ENCODE peak calls at places on chromosomes 16 and 17, in six cellular contexts. Y is cardiac muscle cell, P is Peyer's patch, U is RWPE1, M is AG04450, G is spleen. D is an unnamed sample.

GRCh38 chr16:84806256-84806889 is 13.4 kb upstream of the CRISPLD2 start:
- DNase-seq in Y (peak; percentile 89), P (no peak), U (peak; percentile 78), M (peak; percentile 71), G (peak; percentile 87), D (no peak)

GRCh38 chr16:57007530-57007929 is 18.2 kb downstream of the NLRC5 start:
- DNase-seq in Y (no peak), P (no peak), U (no peak), M (no peak), G (no peak), D (no peak)

GRCh38 chr17:17526369-17526768 is 30.2 kb upstream of the RASD1 start:
- DNase-seq in Y (no peak), P (no peak), U (no peak), M (no peak), G (no peak), D (no peak)

GRCh38 chr17:17570207-17570797 is 21.2 kb downstream of the PEMT start:
- DNase-seq in Y (peak; percentile 34), P (peak; percentile 65), U (no peak), M (no peak), G (no peak), D (no peak)

GRCh38 chr16:77221482-77221881 is 22.3 kb downstream of the SYCE1L start:
- DNase-seq in Y (peak; percentile 80), P (no peak), U (no peak), M (no peak), G (no peak), D (no peak)

GRCh38 chr17:28227278-28228108 is 91.5 kb upstream of the TMEM97 start:
- DNase-seq in Y (peak; percentile 44), P (peak; percentile 78), U (peak; percentile 93), M (no peak), G (peak; percentile 75), D (peak; percentile 69)

GRCh38 chr16:49620158-49620867 is 235.6 kb downstream of the ZNF423 start:
- DNase-seq in Y (peak; percentile 83), P (no peak), U (peak; percentile 47), M (no peak), G (peak; percentile 72), D (no peak)

GRCh38 chr16:19282101-19282500 is 3.4 kb upstream of the CLEC19A start:
- DNase-seq in Y (no peak), P (no peak), U (no peak), M (no peak), G (no peak), D (no peak)

GRCh38 chr17:27355419-27355818 is 61.5 kb downstream of the WSB1 start:
- DNase-seq in Y (no peak), P (no peak), U (no peak), M (no peak), G (no peak), D (no peak)

GRCh38 chr17:28519236-28519635 is 13.1 kb downstream of the FOXN1 start:
- DNase-seq in Y (no peak), P (no peak), U (no peak), M (no peak), G (no peak), D (no peak)

GRCh38 chr16:14095883-14096551 is 24.9 kb downstream of the MRTFB start:
- DNase-seq in Y (no peak), P (no peak), U (no peak), M (no peak), G (no peak), D (no peak)

GRCh38 chr17:74952431-74953128 is 16.9 kb downstream of the OTOP3 start:
- DNase-seq in Y (no peak), P (peak; percentile 80), U (no peak), M (no peak), G (no peak), D (no peak)

GRCh38 chr17:56667925-56668324 is 74.4 kb downstream of the NOG start:
- DNase-seq in Y (no peak), P (no peak), U (no peak), M (no peak), G (no peak), D (no peak)

GRCh38 chr16:57652695-57653471 is 15.2 kb upstream of the ADGRG3 start:
- DNase-seq in Y (no peak), P (no peak), U (no peak), M (no peak), G (peak; percentile 55), D (no peak)

GRCh38 chr17:39677581-39678339 is 9.5 kb downstream of the PNMT start:
- DNase-seq in Y (no peak), P (peak; percentile 44), U (no peak), M (no peak), G (peak; percentile 68), D (no peak)

GRCh38 chr17:82149401-82150099 is 51.5 kb upstream of the FASN start:
- DNase-seq in Y (no peak), P (no peak), U (no peak), M (no peak), G (no peak), D (no peak)

GRCh38 chr16:2009302-2009711 is 314 bp downstream of the ZNF598 start:
- DNase-seq in Y (no peak), P (no peak), U (no peak), M (no peak), G (peak; percentile 89), D (no peak)

GRCh38 chr17:10018461-10018891 is 113.4 kb upstream of the RCVRN start:
- DNase-seq in Y (no peak), P (no peak), U (no peak), M (no peak), G (no peak), D (no peak)

GRCh38 chr17:65029605-65030308 is 26.8 kb downstream of the GNA13 start:
- DNase-seq in Y (no peak), P (no peak), U (no peak), M (no peak), G (no peak), D (no peak)

GRCh38 chr16:16971042-16971441 is 499.7 kb downstream of the XYLT1 start:
- DNase-seq in Y (no peak), P (no peak), U (no peak), M (no peak), G (no peak), D (no peak)

GRCh38 chr17:35596072-35596471 is 8.9 kb downstream of the AP2B1 start:
- DNase-seq in Y (no peak), P (no peak), U (no peak), M (no peak), G (no peak), D (no peak)

GRCh38 chr17:65389426-65389825 is 172.0 kb downstream of the AXIN2 start:
- DNase-seq in Y (peak; percentile 33), P (no peak), U (no peak), M (no peak), G (no peak), D (no peak)

DNA sequence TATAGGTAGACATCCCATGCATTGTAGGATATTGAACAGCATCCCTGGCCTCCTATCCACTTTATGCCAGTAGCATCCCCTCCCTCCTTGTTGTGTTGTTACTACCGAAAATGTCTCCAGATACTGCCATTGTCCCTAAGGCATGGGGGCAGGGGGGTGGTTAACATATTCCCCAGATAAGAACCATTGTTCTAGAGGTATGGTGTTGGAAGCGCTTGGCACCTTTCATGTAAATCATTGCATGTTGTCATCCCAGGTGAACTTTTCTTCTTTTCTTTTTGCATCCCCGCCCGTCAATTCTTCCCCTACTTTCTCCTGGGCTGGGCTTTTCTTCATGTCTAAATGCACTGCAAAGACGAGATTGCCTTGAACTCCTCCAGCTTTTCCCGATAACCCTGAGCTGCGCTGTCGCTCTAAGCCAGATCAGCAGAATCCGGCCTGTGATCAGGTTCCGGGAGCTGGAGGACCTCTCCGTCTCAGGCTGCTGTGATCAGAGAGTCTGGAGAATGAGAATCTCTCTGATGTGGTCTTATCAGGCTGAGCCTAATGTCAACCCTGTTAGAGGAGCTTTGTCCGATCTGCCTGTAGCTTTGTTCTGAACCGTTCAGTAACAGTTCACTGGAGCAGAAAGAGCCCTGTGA is 76.2 kb downstream of the RBFOX1 start:
- DNase-seq in Y (no peak), P (no peak), U (no peak), M (no peak), G (no peak), D (no peak)
- TF ChIP-seq CTCF in Y (no peak), P (no peak), U (no peak), M (no peak), G (no peak), D (no peak)

GRCh38 chr16:87409781-87410180 is 17.6 kb downstream of the MAP1LC3B start:
- DNase-seq in Y (no peak), P (no peak), U (no peak), M (no peak), G (peak; percentile 58), D (no peak)

GRCh38 chr16:87412371-87412995 is 20.3 kb downstream of the MAP1LC3B start:
- DNase-seq in Y (no peak), P (no peak), U (no peak), M (no peak), G (peak; percentile 69), D (no peak)

GRCh38 chr16:87411375-87412271 is 19.5 kb downstream of the MAP1LC3B start:
- DNase-seq in Y (no peak), P (no peak), U (no peak), M (no peak), G (peak; percentile 70), D (no peak)

GRCh38 chr16:87410530-87410929 is 18.4 kb downstream of the MAP1LC3B start:
- DNase-seq in Y (no peak), P (no peak), U (no peak), M (no peak), G (peak; percentile 57), D (no peak)

DNA sequence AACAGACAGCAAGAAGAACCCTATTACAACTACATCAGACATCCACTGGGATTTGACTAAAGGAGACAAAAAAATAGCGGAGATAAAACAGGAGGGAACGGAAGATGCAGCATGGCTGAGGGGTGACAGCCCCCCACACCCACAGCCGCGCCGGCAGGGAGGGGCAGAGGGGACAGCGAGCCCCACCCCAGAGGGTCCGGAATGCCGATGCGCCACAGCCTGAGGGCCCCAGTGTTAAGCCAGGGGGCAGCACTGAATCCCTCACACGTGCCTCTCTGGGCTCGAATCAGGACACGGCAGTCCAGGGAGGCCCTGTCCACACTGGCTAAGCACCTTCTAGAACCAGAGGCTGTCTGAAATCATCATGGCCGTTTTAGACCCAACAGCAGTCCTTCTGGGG is 18.8 kb downstream of the MAP1LC3B start:
- DNase-seq in Y (no peak), P (no peak), U (no peak), M (no peak), G (peak; percentile 60), D (no peak)
- TF ChIP-seq CTCF in Y (no peak), P (no peak), U (no peak), M (peak; percentile 4), G (no peak), D (no peak)

DNA sequence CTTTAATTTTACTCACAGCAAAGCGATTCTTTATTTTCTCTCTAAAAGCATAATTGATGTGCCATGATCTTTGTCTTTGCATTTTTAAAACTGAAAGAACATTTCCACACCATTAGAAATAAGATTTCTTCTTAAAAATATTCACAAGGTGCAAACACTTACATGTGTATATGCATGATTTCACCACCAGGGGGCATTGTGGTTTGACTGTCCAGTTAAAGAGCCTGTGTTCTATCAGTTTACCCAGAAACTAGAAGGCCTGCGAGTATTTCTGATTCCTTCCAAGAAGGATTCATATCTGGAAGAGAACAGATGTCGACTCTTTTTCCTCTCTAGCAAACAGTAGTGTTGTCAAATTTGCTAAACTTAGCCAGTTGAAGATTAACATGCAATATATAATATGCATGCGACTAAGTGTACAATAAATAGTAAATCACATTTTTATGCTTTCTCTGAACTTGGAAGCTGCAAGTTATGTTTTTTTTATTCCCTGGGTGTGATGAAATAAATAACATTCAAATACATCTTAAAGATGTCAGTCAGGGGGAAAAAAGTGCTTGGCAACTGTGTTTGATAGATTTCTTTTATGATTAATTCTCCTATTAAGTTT is 404.2 kb downstream of the WWOX start:
- DNase-seq in Y (peak; percentile 82), P (no peak), U (peak; percentile 9), M (no peak), G (no peak), D (peak; percentile 55)
- TF ChIP-seq CTCF in Y (peak; percentile 66), P (peak; percentile 52), U (peak; percentile 60), M (peak; percentile 26), G (peak; percentile 54), D (peak; percentile 90)

GRCh38 chr16:66167564-66168291 is 198.8 kb upstream of the CDH5 start:
- DNase-seq in Y (peak; percentile 99), P (no peak), U (no peak), M (no peak), G (no peak), D (no peak)
- TF ChIP-seq CTCF in Y (peak; percentile 81), P (no peak), U (no peak), M (peak; percentile 54), G (no peak), D (no peak)